ENCODE peak calls at places on chromosome 2, in five cellular contexts. One of them, this sample, is unnamed. For H3K4me1, the result is how much of the 10 kb centered on the place peaks cover.

GRCh38 chr2:137964066-137964858 is at the start of gene HNMT:
- DNase-seq in heart left ventricle: peak
- DNase-seq in IMR-90: peak
- DNase-seq in breast epithelium: peak
- DNase-seq in RWPE2: no peak
- DNase-seq in this sample: no peak

GRCh38 chr2:241957276-241957675 is 87.7 kb downstream of the RTP5 start:
- DNase-seq in heart left ventricle: no peak
- DNase-seq in IMR-90: no peak
- DNase-seq in breast epithelium: no peak
- DNase-seq in RWPE2: no peak
- DNase-seq in this sample: no peak

GRCh38 chr2:60558536-60558935 is 5.1 kb upstream of the BCL11A start:
- DNase-seq in heart left ventricle: no peak
- DNase-seq in IMR-90: no peak
- DNase-seq in breast epithelium: no peak
- DNase-seq in RWPE2: no peak
- DNase-seq in this sample: no peak

GRCh38 chr2:79000008-79000576 is 25.4 kb upstream of the REG3G start:
- DNase-seq in heart left ventricle: no peak
- DNase-seq in IMR-90: no peak
- DNase-seq in breast epithelium: no peak
- DNase-seq in RWPE2: no peak
- DNase-seq in this sample: no peak

GRCh38 chr2:106859498-106859897 is 26.5 kb downstream of the ST6GAL2 start:
- DNase-seq in heart left ventricle: no peak
- DNase-seq in IMR-90: no peak
- DNase-seq in breast epithelium: no peak
- DNase-seq in RWPE2: no peak
- DNase-seq in this sample: no peak

GRCh38 chr2:233867993-233868532 is at the start of gene MSL3B:
- DNase-seq in heart left ventricle: peak
- DNase-seq in IMR-90: peak
- DNase-seq in breast epithelium: no peak
- DNase-seq in RWPE2: no peak
- DNase-seq in this sample: no peak

GRCh38 chr2:226694910-226695309 is 104.7 kb downstream of the IRS1 start:
- DNase-seq in heart left ventricle: no peak
- DNase-seq in IMR-90: no peak
- DNase-seq in breast epithelium: no peak
- DNase-seq in RWPE2: no peak
- DNase-seq in this sample: no peak

GRCh38 chr2:42663828-42664227 is 95.4 kb downstream of the MTA3 start:
- DNase-seq in heart left ventricle: no peak
- DNase-seq in IMR-90: no peak
- DNase-seq in breast epithelium: no peak
- DNase-seq in RWPE2: no peak
- DNase-seq in this sample: no peak

GRCh38 chr2:14967739-14968138 is 335.2 kb downstream of the LRATD1 start:
- DNase-seq in heart left ventricle: no peak
- DNase-seq in IMR-90: no peak
- DNase-seq in breast epithelium: no peak
- DNase-seq in RWPE2: no peak
- DNase-seq in this sample: no peak

GRCh38 chr2:8837795-8838140 is 355 bp upstream of the KIDINS220 start:
- DNase-seq in heart left ventricle: no peak
- DNase-seq in IMR-90: no peak
- DNase-seq in breast epithelium: no peak
- DNase-seq in RWPE2: no peak
- DNase-seq in this sample: no peak

GRCh38 chr2:240832205-240832727 is 12.2 kb upstream of the KIF1A start:
- DNase-seq in heart left ventricle: peak
- DNase-seq in IMR-90: peak
- DNase-seq in breast epithelium: peak
- DNase-seq in RWPE2: peak
- DNase-seq in this sample: peak

GRCh38 chr2:221034973-221035372 is 537.1 kb downstream of the EPHA4 start:
- DNase-seq in heart left ventricle: no peak
- DNase-seq in IMR-90: no peak
- DNase-seq in breast epithelium: no peak
- DNase-seq in RWPE2: no peak
- DNase-seq in this sample: no peak

GRCh38 chr2:144459937-144460336 is 60.0 kb downstream of the ZEB2 start:
- DNase-seq in heart left ventricle: no peak
- DNase-seq in IMR-90: peak
- DNase-seq in breast epithelium: no peak
- DNase-seq in RWPE2: no peak
- DNase-seq in this sample: no peak

GRCh38 chr2:239116456-239117246 is 268.8 kb downstream of the TWIST2 start:
- DNase-seq in heart left ventricle: no peak
- DNase-seq in IMR-90: peak
- DNase-seq in breast epithelium: no peak
- DNase-seq in RWPE2: no peak
- DNase-seq in this sample: no peak

GRCh38 chr2:96770451-96770850 is 9.7 kb downstream of the CNNM4 start:
- DNase-seq in heart left ventricle: no peak
- DNase-seq in IMR-90: no peak
- DNase-seq in breast epithelium: no peak
- DNase-seq in RWPE2: no peak
- DNase-seq in this sample: no peak

GRCh38 chr2:96767135-96767871 is 6.6 kb downstream of the CNNM4 start:
- DNase-seq in heart left ventricle: no peak
- DNase-seq in IMR-90: no peak
- DNase-seq in breast epithelium: no peak
- DNase-seq in RWPE2: no peak
- DNase-seq in this sample: no peak

GRCh38 chr2:96769816-96770215 is 9.1 kb downstream of the CNNM4 start:
- DNase-seq in heart left ventricle: peak
- DNase-seq in IMR-90: no peak
- DNase-seq in breast epithelium: peak
- DNase-seq in RWPE2: no peak
- DNase-seq in this sample: no peak

GRCh38 chr2:96764253-96764637 is 3.5 kb downstream of the CNNM4 start:
- DNase-seq in heart left ventricle: no peak
- DNase-seq in IMR-90: no peak
- DNase-seq in breast epithelium: peak
- DNase-seq in RWPE2: no peak
- DNase-seq in this sample: no peak

DNA sequence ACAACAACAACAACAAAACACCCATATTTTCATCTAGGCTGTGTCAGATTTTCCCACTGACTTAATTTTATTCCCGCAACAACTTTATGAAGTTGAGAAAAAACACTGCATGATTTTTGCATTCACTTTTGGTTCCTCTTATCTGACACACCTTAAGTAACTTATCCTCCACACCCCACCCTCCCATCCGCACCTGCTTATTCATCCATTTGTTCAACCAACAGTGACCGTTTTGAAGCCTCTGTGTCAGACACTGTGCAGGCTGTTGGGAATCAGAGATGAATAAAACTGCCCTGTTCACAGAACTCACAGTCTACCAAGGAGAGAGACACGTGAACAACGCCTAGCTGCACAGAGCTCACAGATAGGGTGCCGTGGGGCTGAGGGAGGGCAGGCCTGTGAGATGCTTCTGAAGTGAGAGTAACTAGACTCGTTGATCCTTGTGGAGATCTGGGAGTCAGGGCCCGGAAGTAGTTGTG is 7.4 kb downstream of the CNNM4 start:
- DNase-seq in heart left ventricle: no peak
- DNase-seq in IMR-90: no peak
- DNase-seq in breast epithelium: no peak
- DNase-seq in RWPE2: no peak
- DNase-seq in this sample: no peak
- H3K4me1 ChIP-seq in heart left ventricle: under half
- H3K4me1 ChIP-seq in IMR-90: under half
- H3K4me1 ChIP-seq in breast epithelium: under half
- H3K4me1 ChIP-seq in RWPE2: under half
- H3K4me1 ChIP-seq in this sample: under half

GRCh38 chr2:129748653-129749052 is 230.8 kb upstream of the RAB6C start:
- DNase-seq in heart left ventricle: no peak
- DNase-seq in IMR-90: no peak
- DNase-seq in breast epithelium: no peak
- DNase-seq in RWPE2: no peak
- DNase-seq in this sample: no peak
- TF ChIP-seq CTCF in heart left ventricle: no peak
- TF ChIP-seq CTCF in IMR-90: no peak
- TF ChIP-seq CTCF in breast epithelium: no peak
- TF ChIP-seq CTCF in RWPE2: peak
- TF ChIP-seq CTCF in this sample: no peak

GRCh38 chr2:3657881-3658280 is at the start of gene ALLC:
- DNase-seq in heart left ventricle: no peak
- DNase-seq in IMR-90: no peak
- DNase-seq in breast epithelium: no peak
- DNase-seq in RWPE2: no peak
- DNase-seq in this sample: no peak

GRCh38 chr2:3656762-3657691 is 973 bp upstream of the ALLC start:
- DNase-seq in heart left ventricle: no peak
- DNase-seq in IMR-90: peak
- DNase-seq in breast epithelium: no peak
- DNase-seq in RWPE2: no peak
- DNase-seq in this sample: no peak

GRCh38 chr2:3654464-3655225 is 3.4 kb upstream of the ALLC start:
- DNase-seq in heart left ventricle: peak
- DNase-seq in IMR-90: no peak
- DNase-seq in breast epithelium: no peak
- DNase-seq in RWPE2: no peak
- DNase-seq in this sample: no peak

GRCh38 chr2:3654031-3654430 is 4.0 kb upstream of the ALLC start:
- DNase-seq in heart left ventricle: peak
- DNase-seq in IMR-90: no peak
- DNase-seq in breast epithelium: no peak
- DNase-seq in RWPE2: no peak
- DNase-seq in this sample: no peak

DNA sequence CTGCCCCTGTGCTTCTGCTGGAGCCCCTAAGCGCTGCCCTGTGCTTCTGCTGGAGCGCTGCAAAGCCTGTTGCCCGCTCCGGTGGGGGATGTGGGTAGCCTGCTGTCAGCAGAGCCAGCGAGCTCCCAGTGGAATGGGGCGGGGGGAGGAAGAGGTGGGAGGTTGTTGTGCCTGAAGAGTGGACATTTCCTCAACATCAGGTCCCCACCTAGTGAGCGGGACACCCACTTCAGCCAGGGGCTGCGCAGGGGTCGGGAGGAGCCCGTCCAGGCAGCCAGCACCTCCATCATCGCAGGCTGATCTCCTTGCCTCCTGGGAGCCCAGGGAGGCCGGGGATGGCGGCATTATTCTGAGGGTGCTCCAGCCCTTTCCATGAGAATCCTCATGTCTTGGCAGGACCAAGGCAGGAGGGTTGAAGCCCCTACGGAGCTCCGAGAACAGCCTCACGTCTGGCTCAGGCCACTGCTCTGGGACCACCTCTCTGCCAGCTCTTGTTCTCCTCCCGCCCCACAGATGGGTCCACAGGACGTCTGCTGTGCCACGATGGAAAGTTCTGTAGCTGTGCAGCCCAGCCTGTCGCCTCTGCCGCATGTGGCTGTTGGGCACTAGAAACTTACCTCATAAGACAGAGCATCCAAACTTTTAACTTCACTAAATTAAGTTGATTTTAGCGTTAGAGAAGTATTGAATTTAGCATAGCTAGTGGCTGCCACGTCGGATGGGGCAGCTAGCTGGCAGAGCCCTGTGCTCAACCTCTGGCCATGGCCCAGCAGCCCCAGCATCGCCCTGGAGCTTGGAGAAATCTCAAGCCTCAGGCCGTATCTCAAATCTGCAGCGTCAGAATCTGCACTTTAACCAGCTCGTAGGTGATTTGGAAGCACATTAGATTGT is 1.9 kb upstream of the ALLC start:
- DNase-seq in heart left ventricle: peak
- DNase-seq in IMR-90: no peak
- DNase-seq in breast epithelium: no peak
- DNase-seq in RWPE2: no peak
- DNase-seq in this sample: no peak
- H3K27ac ChIP-seq in heart left ventricle: no peak
- H3K27ac ChIP-seq in IMR-90: no peak
- H3K27ac ChIP-seq in breast epithelium: no peak
- H3K27ac ChIP-seq in RWPE2: no peak
- H3K27ac ChIP-seq in this sample: no peak

DNA sequence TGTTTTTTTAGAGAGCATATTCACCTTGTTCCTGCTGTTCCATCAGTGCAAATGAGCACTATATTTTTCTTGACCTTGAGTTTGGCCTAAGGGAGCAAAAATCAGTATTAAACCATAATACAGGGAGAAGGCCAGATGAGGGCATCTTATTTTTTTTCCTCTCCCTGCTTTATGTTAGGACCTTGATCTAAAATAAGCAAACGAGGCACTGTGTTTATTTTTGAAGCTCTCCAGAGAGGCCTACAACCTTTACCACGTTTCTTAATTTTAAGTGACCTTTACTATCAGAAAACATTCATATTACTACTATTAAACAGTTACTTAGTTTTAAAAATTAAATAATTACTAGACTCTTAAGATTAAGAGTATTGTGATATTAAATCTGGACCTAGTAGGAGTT is 100.8 kb downstream of the TANC1 start:
- DNase-seq in heart left ventricle: no peak
- DNase-seq in IMR-90: no peak
- DNase-seq in breast epithelium: no peak
- DNase-seq in RWPE2: no peak
- DNase-seq in this sample: no peak
- H3K4me1 ChIP-seq in heart left ventricle: under half
- H3K4me1 ChIP-seq in IMR-90: under half
- H3K4me1 ChIP-seq in breast epithelium: under half
- H3K4me1 ChIP-seq in RWPE2: half or more
- H3K4me1 ChIP-seq in this sample: under half

GRCh38 chr2:125296742-125297141 is 1271.7 kb downstream of the CNTNAP5 start:
- DNase-seq in heart left ventricle: no peak
- DNase-seq in IMR-90: no peak
- DNase-seq in breast epithelium: no peak
- DNase-seq in RWPE2: no peak
- DNase-seq in this sample: no peak
- TF ChIP-seq CTCF in heart left ventricle: no peak
- TF ChIP-seq CTCF in IMR-90: no peak
- TF ChIP-seq CTCF in breast epithelium: no peak
- TF ChIP-seq CTCF in RWPE2: no peak
- TF ChIP-seq CTCF in this sample: no peak

GRCh38 chr2:38535404-38535744 is 67.4 kb downstream of the HNRNPLL start:
- DNase-seq in heart left ventricle: no peak
- DNase-seq in IMR-90: no peak
- DNase-seq in breast epithelium: no peak
- DNase-seq in RWPE2: no peak
- DNase-seq in this sample: no peak

GRCh38 chr2:38533757-38534545 is 68.8 kb downstream of the HNRNPLL start:
- DNase-seq in heart left ventricle: no peak
- DNase-seq in IMR-90: peak
- DNase-seq in breast epithelium: no peak
- DNase-seq in RWPE2: no peak
- DNase-seq in this sample: no peak

GRCh38 chr2:38533180-38533579 is 69.5 kb downstream of the HNRNPLL start:
- DNase-seq in heart left ventricle: no peak
- DNase-seq in IMR-90: no peak
- DNase-seq in breast epithelium: no peak
- DNase-seq in RWPE2: no peak
- DNase-seq in this sample: no peak

GRCh38 chr2:38534746-38535403 is 67.9 kb downstream of the HNRNPLL start:
- DNase-seq in heart left ventricle: no peak
- DNase-seq in IMR-90: no peak
- DNase-seq in breast epithelium: no peak
- DNase-seq in RWPE2: no peak
- DNase-seq in this sample: no peak

GRCh38 chr2:38532366-38532765 is 70.4 kb downstream of the HNRNPLL start:
- DNase-seq in heart left ventricle: no peak
- DNase-seq in IMR-90: no peak
- DNase-seq in breast epithelium: no peak
- DNase-seq in RWPE2: no peak
- DNase-seq in this sample: no peak
- H3K27ac ChIP-seq in heart left ventricle: no peak
- H3K27ac ChIP-seq in IMR-90: no peak
- H3K27ac ChIP-seq in breast epithelium: no peak
- H3K27ac ChIP-seq in RWPE2: no peak
- H3K27ac ChIP-seq in this sample: no peak